ENCODE peak calls at places on chromosomes 13 and 19, in nine cellular contexts. One of them, this sample, is unnamed. For H3K4me1, the result is how much of the 10 kb centered on the place peaks cover.

GRCh38 chr19:47444388-47444821 is 25.1 kb upstream of the MEIS3 start:
- DNase-seq in IMR-90: no peak
- DNase-seq in endodermal cell: peak
- DNase-seq in mesendoderm: peak
- DNase-seq in GM23248: no peak
- DNase-seq in ovary: no peak
- DNase-seq in gastrocnemius medialis: no peak
- DNase-seq in colonic mucosa: no peak
- DNase-seq in cardiac muscle cell: no peak
- DNase-seq in this sample: no peak

GRCh38 chr13:80342541-80343371 is 1.8 kb upstream of the SPRY2 start:
- DNase-seq in IMR-90: peak
- DNase-seq in endodermal cell: peak
- DNase-seq in mesendoderm: peak
- DNase-seq in GM23248: peak
- DNase-seq in ovary: peak
- DNase-seq in gastrocnemius medialis: peak
- DNase-seq in colonic mucosa: peak
- DNase-seq in cardiac muscle cell: peak
- DNase-seq in this sample: peak

GRCh38 chr13:106568225-106569003 is 477 bp upstream of the ARGLU1 start:
- DNase-seq in IMR-90: no peak
- DNase-seq in endodermal cell: no peak
- DNase-seq in mesendoderm: no peak
- DNase-seq in GM23248: no peak
- DNase-seq in ovary: no peak
- DNase-seq in gastrocnemius medialis: no peak
- DNase-seq in colonic mucosa: no peak
- DNase-seq in cardiac muscle cell: no peak
- DNase-seq in this sample: no peak

GRCh38 chr13:51033431-51034185 is 77.5 kb downstream of the C13orf42 start:
- DNase-seq in IMR-90: no peak
- DNase-seq in endodermal cell: peak
- DNase-seq in mesendoderm: no peak
- DNase-seq in GM23248: no peak
- DNase-seq in ovary: no peak
- DNase-seq in gastrocnemius medialis: no peak
- DNase-seq in colonic mucosa: no peak
- DNase-seq in cardiac muscle cell: peak
- DNase-seq in this sample: no peak

GRCh38 chr13:67867206-67867605 is 637.1 kb upstream of the PCDH9 start:
- DNase-seq in IMR-90: no peak
- DNase-seq in endodermal cell: no peak
- DNase-seq in mesendoderm: no peak
- DNase-seq in GM23248: no peak
- DNase-seq in ovary: no peak
- DNase-seq in gastrocnemius medialis: no peak
- DNase-seq in colonic mucosa: no peak
- DNase-seq in cardiac muscle cell: no peak
- DNase-seq in this sample: no peak

GRCh38 chr13:46595136-46595917 is 42.4 kb downstream of the LRCH1 start:
- DNase-seq in IMR-90: peak
- DNase-seq in endodermal cell: no peak
- DNase-seq in mesendoderm: no peak
- DNase-seq in GM23248: peak
- DNase-seq in ovary: no peak
- DNase-seq in gastrocnemius medialis: no peak
- DNase-seq in colonic mucosa: no peak
- DNase-seq in cardiac muscle cell: peak
- DNase-seq in this sample: no peak

GRCh38 chr13:47135800-47136658 is 239.2 kb upstream of the HTR2A start:
- DNase-seq in IMR-90: no peak
- DNase-seq in endodermal cell: no peak
- DNase-seq in mesendoderm: no peak
- DNase-seq in GM23248: no peak
- DNase-seq in ovary: no peak
- DNase-seq in gastrocnemius medialis: no peak
- DNase-seq in colonic mucosa: no peak
- DNase-seq in cardiac muscle cell: no peak
- DNase-seq in this sample: no peak

GRCh38 chr19:43552616-43553015 is 19.6 kb downstream of the ZNF575 start:
- DNase-seq in IMR-90: no peak
- DNase-seq in endodermal cell: no peak
- DNase-seq in mesendoderm: no peak
- DNase-seq in GM23248: no peak
- DNase-seq in ovary: no peak
- DNase-seq in gastrocnemius medialis: no peak
- DNase-seq in colonic mucosa: no peak
- DNase-seq in cardiac muscle cell: no peak
- DNase-seq in this sample: no peak

GRCh38 chr13:103960011-103960410 is 893.8 kb upstream of the SLC10A2 start:
- DNase-seq in IMR-90: no peak
- DNase-seq in endodermal cell: no peak
- DNase-seq in mesendoderm: no peak
- DNase-seq in GM23248: no peak
- DNase-seq in ovary: no peak
- DNase-seq in gastrocnemius medialis: no peak
- DNase-seq in colonic mucosa: no peak
- DNase-seq in cardiac muscle cell: no peak
- DNase-seq in this sample: no peak

GRCh38 chr13:21324793-21325192 is 134.3 kb downstream of the ZDHHC20 start:
- DNase-seq in IMR-90: no peak
- DNase-seq in endodermal cell: no peak
- DNase-seq in mesendoderm: no peak
- DNase-seq in GM23248: no peak
- DNase-seq in ovary: no peak
- DNase-seq in gastrocnemius medialis: no peak
- DNase-seq in colonic mucosa: no peak
- DNase-seq in cardiac muscle cell: no peak
- DNase-seq in this sample: no peak

DNA sequence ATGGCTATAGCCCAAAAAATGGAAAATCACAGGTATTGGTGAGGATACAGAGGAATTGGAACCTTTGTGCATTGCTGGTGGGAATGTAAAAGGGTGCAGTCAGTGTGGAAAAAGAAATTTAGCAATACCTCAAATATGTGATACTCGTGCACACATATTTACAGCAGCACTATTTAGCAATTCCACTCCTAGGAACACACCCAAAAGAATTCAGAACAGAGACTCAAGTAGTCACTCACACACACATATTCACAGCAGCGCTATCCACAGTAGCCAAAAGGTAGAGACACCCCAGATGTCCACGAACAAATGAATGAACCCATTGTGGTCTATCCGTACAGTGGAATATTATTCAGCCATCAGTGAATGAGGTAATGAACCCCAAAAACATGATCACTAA is 114.0 kb downstream of the COL4A2 start:
- DNase-seq in IMR-90: no peak
- DNase-seq in endodermal cell: no peak
- DNase-seq in mesendoderm: no peak
- DNase-seq in GM23248: no peak
- DNase-seq in ovary: no peak
- DNase-seq in gastrocnemius medialis: no peak
- DNase-seq in colonic mucosa: no peak
- DNase-seq in cardiac muscle cell: no peak
- DNase-seq in this sample: no peak
- H3K4me1 ChIP-seq in IMR-90: under half
- H3K4me1 ChIP-seq in endodermal cell: under half
- H3K4me1 ChIP-seq in mesendoderm: under half
- H3K4me1 ChIP-seq in GM23248: under half
- H3K4me1 ChIP-seq in ovary: under half
- H3K4me1 ChIP-seq in gastrocnemius medialis: under half
- H3K4me1 ChIP-seq in colonic mucosa: under half
- H3K4me1 ChIP-seq in cardiac muscle cell: under half
- H3K4me1 ChIP-seq in this sample: under half

DNA sequence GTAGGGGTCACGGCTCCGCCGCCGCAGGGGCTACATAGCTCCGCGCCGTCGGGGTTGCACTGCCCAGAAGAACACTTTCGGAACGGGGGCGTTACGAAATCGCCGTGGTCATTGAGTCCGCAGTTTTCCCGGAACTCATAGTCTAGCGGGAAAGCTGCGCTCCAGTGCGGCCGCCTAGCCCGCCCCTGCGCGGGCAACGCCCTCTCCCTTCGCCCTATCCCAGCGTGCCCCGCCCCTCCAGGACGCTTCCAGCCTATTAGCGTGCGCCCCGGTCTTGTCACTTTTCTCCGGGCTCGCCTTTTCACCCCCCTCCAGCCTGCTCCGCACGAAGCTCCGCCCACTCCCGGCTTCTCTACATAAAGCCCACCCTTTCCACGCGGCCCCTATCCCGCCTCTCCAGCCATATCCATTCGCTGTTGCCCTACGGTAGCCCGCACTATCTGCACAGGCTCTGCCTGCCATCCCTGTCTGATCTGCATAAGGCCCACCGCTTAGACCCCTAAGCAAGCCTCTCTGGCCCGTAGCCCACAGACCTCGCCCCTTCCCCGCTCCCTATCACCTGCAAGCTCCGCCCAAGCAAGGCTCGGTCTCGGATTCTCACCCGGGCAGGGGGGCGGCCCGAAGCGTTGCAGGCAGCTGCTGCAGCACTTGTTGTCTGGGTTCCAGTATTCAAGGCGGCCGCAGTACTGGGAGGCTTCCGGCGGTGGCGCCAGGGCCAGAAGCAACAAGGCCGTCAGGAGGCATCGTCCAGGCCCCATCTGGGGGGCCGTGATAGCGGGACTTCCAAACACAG is 1.6 kb downstream of the IGFLR1 start:
- DNase-seq in IMR-90: peak
- DNase-seq in endodermal cell: peak
- DNase-seq in mesendoderm: peak
- DNase-seq in GM23248: peak
- DNase-seq in ovary: peak
- DNase-seq in gastrocnemius medialis: peak
- DNase-seq in colonic mucosa: peak
- DNase-seq in cardiac muscle cell: peak
- DNase-seq in this sample: peak
- H3K4me1 ChIP-seq in IMR-90: under half
- H3K4me1 ChIP-seq in endodermal cell: under half
- H3K4me1 ChIP-seq in mesendoderm: under half
- H3K4me1 ChIP-seq in GM23248: under half
- H3K4me1 ChIP-seq in ovary: under half
- H3K4me1 ChIP-seq in gastrocnemius medialis: under half
- H3K4me1 ChIP-seq in colonic mucosa: under half
- H3K4me1 ChIP-seq in cardiac muscle cell: under half
- H3K4me1 ChIP-seq in this sample: under half

GRCh38 chr19:8487137-8487851 is 15.1 kb downstream of the PRAM1 start:
- DNase-seq in IMR-90: no peak
- DNase-seq in endodermal cell: no peak
- DNase-seq in mesendoderm: peak
- DNase-seq in GM23248: no peak
- DNase-seq in ovary: no peak
- DNase-seq in gastrocnemius medialis: no peak
- DNase-seq in colonic mucosa: no peak
- DNase-seq in cardiac muscle cell: no peak
- DNase-seq in this sample: peak

GRCh38 chr19:8484331-8484894 is 18.0 kb downstream of the PRAM1 start:
- DNase-seq in IMR-90: no peak
- DNase-seq in endodermal cell: no peak
- DNase-seq in mesendoderm: no peak
- DNase-seq in GM23248: no peak
- DNase-seq in ovary: no peak
- DNase-seq in gastrocnemius medialis: peak
- DNase-seq in colonic mucosa: peak
- DNase-seq in cardiac muscle cell: no peak
- DNase-seq in this sample: peak

GRCh38 chr19:8486661-8487136 is 15.7 kb downstream of the PRAM1 start:
- DNase-seq in IMR-90: no peak
- DNase-seq in endodermal cell: no peak
- DNase-seq in mesendoderm: no peak
- DNase-seq in GM23248: no peak
- DNase-seq in ovary: no peak
- DNase-seq in gastrocnemius medialis: no peak
- DNase-seq in colonic mucosa: no peak
- DNase-seq in cardiac muscle cell: no peak
- DNase-seq in this sample: peak

GRCh38 chr19:8488351-8488750 is 14.1 kb downstream of the PRAM1 start:
- DNase-seq in IMR-90: no peak
- DNase-seq in endodermal cell: no peak
- DNase-seq in mesendoderm: no peak
- DNase-seq in GM23248: no peak
- DNase-seq in ovary: no peak
- DNase-seq in gastrocnemius medialis: no peak
- DNase-seq in colonic mucosa: no peak
- DNase-seq in cardiac muscle cell: no peak
- DNase-seq in this sample: no peak

DNA sequence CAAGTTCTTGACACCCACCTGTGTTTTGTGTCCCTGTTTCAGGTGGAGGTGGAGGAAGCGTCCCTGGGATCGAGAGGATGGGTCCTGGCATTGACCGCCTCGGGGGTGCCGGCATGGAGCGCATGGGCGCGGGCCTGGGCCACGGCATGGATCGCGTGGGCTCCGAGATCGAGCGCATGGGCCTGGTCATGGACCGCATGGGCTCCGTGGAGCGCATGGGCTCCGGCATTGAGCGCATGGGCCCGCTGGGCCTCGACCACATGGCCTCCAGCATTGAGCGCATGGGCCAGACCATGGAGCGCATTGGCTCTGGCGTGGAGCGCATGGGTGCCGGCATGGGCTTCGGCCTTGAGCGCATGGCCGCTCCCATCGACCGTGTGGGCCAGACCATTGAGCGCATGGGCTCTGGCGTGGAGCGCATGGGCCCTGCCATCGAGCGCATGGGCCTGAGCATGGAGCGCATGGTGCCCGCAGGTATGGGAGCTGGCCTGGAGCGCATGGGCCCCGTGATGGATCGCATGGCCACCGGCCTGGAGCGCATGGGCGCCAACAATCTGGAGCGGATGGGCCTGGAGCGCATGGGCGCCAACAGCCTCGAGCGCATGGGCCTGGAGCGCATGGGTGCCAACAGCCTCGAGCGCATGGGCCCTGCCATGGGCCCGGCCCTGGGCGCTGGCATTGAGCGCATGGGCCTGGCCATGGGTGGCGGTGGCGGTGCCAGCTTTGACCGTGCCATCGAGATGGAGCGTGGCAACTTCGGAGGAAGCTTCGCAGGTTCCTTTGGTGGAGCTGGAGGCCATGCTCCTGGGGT is 16.7 kb downstream of the PRAM1 start:
- DNase-seq in IMR-90: no peak
- DNase-seq in endodermal cell: no peak
- DNase-seq in mesendoderm: no peak
- DNase-seq in GM23248: no peak
- DNase-seq in ovary: no peak
- DNase-seq in gastrocnemius medialis: no peak
- DNase-seq in colonic mucosa: no peak
- DNase-seq in cardiac muscle cell: no peak
- DNase-seq in this sample: peak
- H3K4me1 ChIP-seq in IMR-90: under half
- H3K4me1 ChIP-seq in endodermal cell: under half
- H3K4me1 ChIP-seq in mesendoderm: under half
- H3K4me1 ChIP-seq in GM23248: under half
- H3K4me1 ChIP-seq in ovary: under half
- H3K4me1 ChIP-seq in gastrocnemius medialis: under half
- H3K4me1 ChIP-seq in colonic mucosa: under half
- H3K4me1 ChIP-seq in cardiac muscle cell: under half
- H3K4me1 ChIP-seq in this sample: under half

DNA sequence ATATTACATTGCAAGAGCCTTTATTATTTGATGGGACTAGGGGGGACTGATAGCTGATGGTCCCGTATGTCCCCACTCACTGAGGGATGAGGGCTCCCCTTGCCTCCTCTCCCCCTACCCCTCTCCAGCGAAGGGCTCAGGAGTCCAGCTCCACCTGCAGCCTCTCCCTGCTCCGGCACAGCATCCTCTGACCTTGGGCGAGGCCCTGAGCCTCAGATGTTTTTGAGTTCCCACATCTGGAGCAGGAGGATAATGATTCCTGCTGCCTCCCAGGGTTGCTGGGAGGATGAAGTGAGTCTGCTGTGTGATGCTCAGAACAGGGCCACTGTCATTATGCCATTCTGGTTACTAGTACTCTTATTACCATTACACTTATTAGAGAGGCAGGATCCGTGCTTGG is 15.0 kb downstream of the PAK4 start:
- DNase-seq in IMR-90: no peak
- DNase-seq in endodermal cell: no peak
- DNase-seq in mesendoderm: no peak
- DNase-seq in GM23248: no peak
- DNase-seq in ovary: peak
- DNase-seq in gastrocnemius medialis: no peak
- DNase-seq in colonic mucosa: no peak
- DNase-seq in cardiac muscle cell: no peak
- DNase-seq in this sample: no peak
- H3K4me1 ChIP-seq in IMR-90: under half
- H3K4me1 ChIP-seq in endodermal cell: under half
- H3K4me1 ChIP-seq in mesendoderm: under half
- H3K4me1 ChIP-seq in GM23248: under half
- H3K4me1 ChIP-seq in ovary: under half
- H3K4me1 ChIP-seq in gastrocnemius medialis: under half
- H3K4me1 ChIP-seq in colonic mucosa: under half
- H3K4me1 ChIP-seq in cardiac muscle cell: under half
- H3K4me1 ChIP-seq in this sample: under half

This sample was measured in upper lobe of right lung.